ENCODE peak calls at places on chromosomes 11 and 22, in four cellular contexts. I is CD8-positive, alpha-beta T cell; O is stomach; A is heart right ventricle. V is an unnamed sample.

GRCh38 chr22:42766860-42767259 is 46.2 kb upstream of the A4GALT start:
- DNase-seq in O (no peak), I (no peak), A (no peak), V (no peak)

GRCh38 chr22:19516378-19517170 is 7.6 kb downstream of the CLDN5 start:
- DNase-seq in O (no peak), A (no peak), I (no peak), V (no peak)

GRCh38 chr11:70592641-70593165 is 194.4 kb downstream of the CTTN start:
- DNase-seq in I (no peak), O (no peak), A (no peak), V (no peak)

GRCh38 chr11:131928992-131929391 is 558.6 kb downstream of the NTM start:
- DNase-seq in I (no peak), A (no peak), O (no peak), V (no peak)

GRCh38 chr11:67033661-67034166 is 10.8 kb downstream of the SYT12 start:
- DNase-seq in O (no peak), I (no peak), A (no peak), V (peak; percentile 97)

GRCh38 chr11:123740787-123741158 is 687 bp downstream of the ZNF202 start:
- DNase-seq in O (no peak), A (no peak), I (no peak), V (no peak)

GRCh38 chr22:32951081-32951806 is 106.9 kb downstream of the SYN3 start:
- DNase-seq in I (no peak), A (peak; percentile 17), O (no peak), V (no peak)

GRCh38 chr22:23305922-23306374 is 125.6 kb downstream of the BCR start:
- DNase-seq in O (peak; percentile 72), A (peak; percentile 78), I (no peak), V (no peak)

GRCh38 chr11:66363805-66364535 is 7.6 kb downstream of the SLC29A2 start:
- DNase-seq in A (peak; percentile 46), O (peak; percentile 55), I (peak; percentile 60), V (no peak)

GRCh38 chr22:17637490-17638181 is 921 bp upstream of the BCL2L13 start:
- DNase-seq in O (no peak), I (no peak), A (no peak), V (no peak)

GRCh38 chr11:70885721-70886305 is 366.6 kb downstream of the SHANK2 start:
- DNase-seq in O (no peak), A (no peak), I (no peak), V (no peak)

GRCh38 chr11:61747389-61748285 is 4.8 kb upstream of the MYRF start:
- DNase-seq in I (no peak), O (peak; percentile 91), A (peak; percentile 79), V (peak; percentile 66)

GRCh38 chr11:64207247-64208085 is 945 bp downstream of the FERMT3 start:
- DNase-seq in I (peak; percentile 87), A (peak; percentile 65), O (peak; percentile 55), V (no peak)

GRCh38 chr22:20552450-20552894 is 45.1 kb downstream of the MED15 start:
- DNase-seq in A (peak; percentile 85), O (peak; percentile 52), I (no peak), V (peak; percentile 39)

GRCh38 chr11:111539426-111540113 is 950 bp upstream of the LAYN start:
- DNase-seq in O (no peak), I (peak; percentile 77), A (no peak), V (no peak)

GRCh38 chr22:38284042-38284402 is 11.2 kb upstream of the TMEM184B start:
- DNase-seq in I (no peak), O (no peak), A (no peak), V (no peak)

GRCh38 chr22:29668681-29669080 is 51.1 kb upstream of the CABP7 start:
- DNase-seq in A (no peak), I (no peak), O (no peak), V (no peak)
- H3K36me3 ChIP-seq in A (peaks cover 97% of the 10 kb centered on the region), I (peaks cover 24% of the 10 kb centered on the region), O (peaks cover 97% of the 10 kb centered on the region), V (peaks cover 72% of the 10 kb centered on the region)

GRCh38 chr22:27201741-27202140 is 544.4 kb downstream of the MIAT start:
- DNase-seq in I (no peak), A (no peak), O (no peak), V (no peak)
- H3K27me3 ChIP-seq in I (no peaks in the 10 kb centered on the region), A (peaks cover 62% of the 10 kb centered on the region), O (no peaks in the 10 kb centered on the region), V (no peaks in the 10 kb centered on the region)

GRCh38 chr11:12770966-12771597 is 96.9 kb downstream of the TEAD1 start:
- DNase-seq in A (no peak), I (no peak), O (no peak), V (no peak)

GRCh38 chr11:12768731-12769673 is 94.8 kb downstream of the TEAD1 start:
- DNase-seq in A (no peak), I (no peak), O (no peak), V (no peak)

GRCh38 chr11:12770435-12770834 is 96.2 kb downstream of the TEAD1 start:
- DNase-seq in O (no peak), I (no peak), A (no peak), V (no peak)

GRCh38 chr11:12771875-12772274 is 97.7 kb downstream of the TEAD1 start:
- DNase-seq in I (no peak), O (no peak), A (no peak), V (peak; percentile 17)

GRCh38 chr11:12769834-12770345 is 95.7 kb downstream of the TEAD1 start:
- DNase-seq in O (no peak), A (no peak), I (no peak), V (peak; percentile 34)
- H3K4me3 ChIP-seq in O (no peak overlapping the region), A (no peak overlapping the region), I (no peak overlapping the region), V (no peak overlapping the region)

DNA sequence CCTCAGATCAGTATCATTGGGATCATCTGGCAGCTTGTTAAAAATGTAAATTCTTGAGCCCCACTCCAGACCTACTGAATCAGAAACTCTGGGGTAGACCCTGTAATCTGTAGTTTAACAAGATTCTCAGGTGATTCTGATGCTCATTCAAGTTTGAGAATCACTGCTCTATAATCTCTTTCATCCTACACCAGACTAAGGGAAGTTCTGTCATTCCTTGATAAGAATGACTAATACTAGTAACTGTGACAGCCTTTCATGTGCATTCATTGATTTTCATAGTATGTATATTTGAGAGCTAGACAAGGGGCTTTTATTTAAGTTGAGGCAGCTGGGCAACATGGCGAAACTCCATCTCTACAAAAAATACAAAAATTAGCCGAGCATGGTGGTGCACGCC is 30.0 kb downstream of the NAT10 start:
- DNase-seq in O (no peak), I (no peak), A (no peak), V (no peak)
- H3K36me3 ChIP-seq in O (peaks cover 100% of the 10 kb centered on the region), I (peaks cover 62% of the 10 kb centered on the region), A (peaks cover 100% of the 10 kb centered on the region), V (peaks cover 89% of the 10 kb centered on the region)

GRCh38 chr22:21968452-21969129 is 14.0 kb downstream of the TOP3B start:
- DNase-seq in A (no peak), O (no peak), I (no peak), V (no peak)
- H3K27me3 ChIP-seq in A (no peaks in the 10 kb centered on the region), O (no peaks in the 10 kb centered on the region), I (no peaks in the 10 kb centered on the region), V (no peaks in the 10 kb centered on the region)

GRCh38 chr11:107708787-107709186 is 3.1 kb downstream of the SLN start:
- DNase-seq in I (no peak), O (no peak), A (no peak), V (no peak)

GRCh38 chr11:107711861-107712260 is at the start of gene SLN:
- DNase-seq in O (no peak), I (no peak), A (no peak), V (no peak)

GRCh38 chr11:107713009-107713408 is 1.2 kb upstream of the SLN start:
- DNase-seq in A (no peak), O (no peak), I (no peak), V (no peak)

GRCh38 chr11:107710301-107710700 is 1.6 kb downstream of the SLN start:
- DNase-seq in I (no peak), A (no peak), O (no peak), V (no peak)

GRCh38 chr11:107712342-107712741 is 486 bp upstream of the SLN start:
- DNase-seq in O (no peak), I (no peak), A (no peak), V (no peak)
- H3K4me3 ChIP-seq in O (no peak overlapping the region), I (no peak overlapping the region), A (no peak overlapping the region), V (no peak overlapping the region)